ENCODE peak calls at places on chromosome 19, in four cellular contexts. S is PC-3, R is GM12878, K is fibroblast of pulmonary artery. T is an unnamed sample.

GRCh38 chr19:48203794-48204628 is 33.5 kb downstream of the ZSWIM9 start:
- DNase-seq in S (peak), R (peak), K (peak), T (peak)

GRCh38 chr19:18769989-18770528 is 21.0 kb downstream of the COMP start:
- DNase-seq in S (no peak), R (no peak), K (no peak), T (no peak)

GRCh38 chr19:3496392-3497273 is 3.8 kb downstream of the DOHH start:
- DNase-seq in S (no peak), R (no peak), K (no peak), T (no peak)

GRCh38 chr19:7894612-7895309 is 6.5 kb downstream of the LRRC8E start:
- DNase-seq in S (peak), R (no peak), K (no peak), T (no peak)

GRCh38 chr19:11814707-11815050 is 606 bp downstream of the ZNF440 start:
- DNase-seq in S (peak), R (no peak), K (peak), T (no peak)

GRCh38 chr19:45162464-45163143 is 1.8 kb upstream of the NKPD1 start:
- DNase-seq in S (no peak), R (no peak), K (no peak), T (no peak)

GRCh38 chr19:18274776-18275356 is 614 bp upstream of the IQCN start:
- DNase-seq in S (peak), R (no peak), K (peak), T (no peak)

GRCh38 chr19:42628411-42629135 is 33.8 kb upstream of the CEACAM8 start:
- DNase-seq in S (peak), R (no peak), K (no peak), T (no peak)

GRCh38 chr19:47176071-47176626 is 45.5 kb downstream of the SAE1 start:
- DNase-seq in S (no peak), R (no peak), K (peak), T (no peak)

GRCh38 chr19:32870154-32870573 is 597 bp upstream of the SLC7A9 start:
- DNase-seq in S (no peak), R (no peak), K (no peak), T (no peak)

GRCh38 chr19:18205180-18205915 is 1.5 kb upstream of the RAB3A start:
- DNase-seq in S (peak), R (no peak), K (peak), T (no peak)

GRCh38 chr19:23263396-23263795 is 13.2 kb upstream of the ZNF724 start:
- DNase-seq in S (no peak), R (no peak), K (no peak), T (no peak)

GRCh38 chr19:51163257-51163656 is 21.2 kb downstream of the SIGLEC7 start:
- DNase-seq in S (no peak), R (no peak), K (no peak), T (no peak)

GRCh38 chr19:34350161-34350561 is 14.8 kb upstream of the GPI start:
- DNase-seq in S (no peak), R (no peak), K (no peak), T (no peak)

GRCh38 chr19:33675501-33676124 is 53.9 kb downstream of the CHST8 start:
- DNase-seq in S (no peak), R (no peak), K (no peak), T (no peak)

DNA sequence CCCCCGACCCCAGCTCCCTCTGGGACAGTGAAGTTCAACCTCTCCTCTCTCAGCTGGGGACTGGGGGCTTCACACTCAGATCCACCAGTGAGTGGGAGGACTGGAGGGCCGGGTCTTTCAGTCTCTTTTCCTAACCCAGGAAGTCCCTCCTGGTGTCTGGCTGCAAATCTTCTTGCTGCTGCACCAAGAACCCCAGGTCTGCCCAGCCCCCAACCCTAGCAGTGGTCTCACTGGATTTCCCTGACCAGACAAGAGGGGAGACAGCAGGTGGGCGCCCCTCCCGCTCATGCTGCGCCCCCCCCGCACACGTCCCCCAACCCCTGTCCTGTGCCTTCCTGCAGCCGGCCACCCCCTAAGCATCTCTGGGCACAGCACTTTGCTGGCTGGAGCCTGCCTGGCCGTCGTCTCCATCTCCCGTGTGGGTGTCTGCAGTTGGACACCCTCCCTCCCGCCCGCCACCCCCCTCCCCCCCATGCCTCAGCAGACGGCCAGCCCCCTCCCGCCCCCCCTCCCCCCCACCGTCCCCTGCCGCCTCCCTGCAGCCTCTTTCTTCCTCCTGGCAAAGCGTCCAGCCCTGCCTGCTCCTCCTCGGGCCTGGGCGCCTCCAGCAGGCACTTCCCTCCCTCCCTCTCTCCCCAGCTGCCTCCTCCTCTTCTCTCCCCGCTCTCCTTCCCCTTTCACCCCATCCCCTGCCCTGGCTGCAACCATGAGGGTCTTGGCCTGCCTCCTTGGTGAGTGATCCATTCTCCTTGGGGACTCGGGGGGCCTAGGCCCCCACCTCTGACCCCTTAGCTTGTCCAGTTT is at the start of gene SSC5D:
- DNase-seq in S (no peak), R (no peak), K (peak), T (no peak)
- H3K4me3 ChIP-seq in S (peak), R (no peak), K (peak), T (no peak)

GRCh38 chr19:1780272-1780957 is 27.1 kb downstream of the ONECUT3 start:
- DNase-seq in S (peak), R (no peak), K (no peak), T (no peak)
- TF ChIP-seq CTCF in S (peak), R (no peak), K (peak), T (peak)

GRCh38 chr19:49440439-49441209 is 703 bp downstream of the SLC17A7 start:
- DNase-seq in S (no peak), R (no peak), K (no peak), T (no peak)
- H3K4me3 ChIP-seq in S (peak), R (no peak), K (no peak), T (no peak)

GRCh38 chr19:29264897-29265296 is 51.9 kb upstream of the UQCRFS1 start:
- DNase-seq in S (no peak), R (no peak), K (no peak), T (no peak)
- TF ChIP-seq CTCF in S (no peak), R (no peak), K (no peak), T (no peak)

GRCh38 chr19:53908933-53909415 is at the start of gene CACNG7:
- DNase-seq in S (no peak), R (no peak), K (peak), T (no peak)
- H3K4me3 ChIP-seq in S (no peak), R (no peak), K (peak), T (no peak)

GRCh38 chr19:54650108-54650666 is 12.6 kb upstream of the LILRB4 start:
- DNase-seq in S (no peak), R (no peak), K (no peak), T (no peak)

GRCh38 chr19:54644056-54644455 is 13.8 kb downstream of the LILRB1 start:
- DNase-seq in S (no peak), R (no peak), K (no peak), T (no peak)

GRCh38 chr19:54653181-54653809 is 9.5 kb upstream of the LILRB4 start:
- DNase-seq in S (peak), R (no peak), K (peak), T (no peak)

GRCh38 chr19:54646331-54646841 is 16.1 kb downstream of the LILRB1 start:
- DNase-seq in S (no peak), R (no peak), K (no peak), T (no peak)

DNA sequence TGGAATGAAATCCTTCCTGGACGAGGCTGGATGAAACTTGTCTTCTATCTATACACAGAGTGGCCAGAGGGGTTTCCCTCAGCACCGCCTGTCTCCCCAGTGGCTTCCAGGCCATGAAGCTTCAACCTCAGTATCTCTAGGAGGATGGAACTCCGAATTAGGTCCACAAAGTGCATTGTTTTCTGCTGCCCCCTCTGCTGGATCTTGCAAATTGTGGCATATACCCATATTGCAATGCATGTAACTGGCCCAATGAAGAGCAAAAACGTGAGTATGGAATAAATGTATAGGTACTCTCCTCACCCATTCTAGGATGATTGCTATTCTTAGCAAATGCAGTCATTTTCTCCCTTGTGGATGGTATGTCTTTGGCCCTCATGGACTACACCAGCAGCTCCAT is 14.7 kb upstream of the LILRB4 start:
- DNase-seq in S (no peak), R (no peak), K (no peak), T (no peak)
- TF ChIP-seq CTCF in S (no peak), R (peak), K (no peak), T (peak)

DNA sequence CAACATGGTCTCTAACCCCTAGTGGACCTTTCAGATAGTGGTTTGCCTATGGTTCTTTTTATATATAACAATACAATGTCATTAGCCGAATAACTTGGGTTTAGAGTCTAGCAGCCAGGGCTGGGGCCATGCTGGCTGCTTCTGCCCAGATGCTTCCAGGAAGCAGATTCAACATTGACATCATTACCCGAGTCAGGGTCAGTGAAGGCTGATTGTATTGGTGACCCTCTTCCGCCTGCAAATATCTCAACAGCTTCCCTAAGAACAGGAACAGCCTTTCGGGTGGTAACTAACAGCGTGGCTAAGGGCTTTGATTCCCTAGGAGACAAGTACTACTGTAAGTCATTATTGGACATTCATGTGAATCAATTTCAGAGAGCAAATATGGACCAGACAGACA is 476.4 kb downstream of the UQCRFS1 start:
- DNase-seq in S (no peak), R (no peak), K (no peak), T (no peak)
- H3K4me3 ChIP-seq in S (no peak), R (no peak), K (no peak), T (no peak)

T was measured in GM12864.